ENCODE peak calls at places on chromosomes 16 and 17, in four cellular contexts. E is K562, W is GM12878, F is HepG2. X is an unnamed sample.
A peak's percentile ranks its signal among the peaks of the same experiment; 100 is the strongest.

GRCh38 chr16:1870365-1871082 is 1.4 kb downstream of the MEIOB start:
- DNase-seq in F (peak; percentile 89), E (peak; percentile 32), W (no peak), X (peak; percentile 29)

GRCh38 chr17:29155235-29155965 is 24.8 kb downstream of the MYO18A start:
- DNase-seq in F (peak; percentile 85), E (peak; percentile 85), W (no peak), X (peak; percentile 66)

GRCh38 chr16:85570213-85570734 is 42.8 kb upstream of the GSE1 start:
- DNase-seq in W (no peak), E (peak; percentile 54), F (no peak), X (no peak)

GRCh38 chr17:72536788-72537187 is 416.0 kb downstream of the SOX9 start:
- DNase-seq in E (no peak), W (no peak), F (no peak), X (no peak)

GRCh38 chr17:14593956-14594355 is 293.1 kb downstream of the HS3ST3B1 start:
- DNase-seq in W (no peak), F (no peak), E (no peak), X (no peak)

GRCh38 chr16:26598989-26599785 is 467.5 kb upstream of the C16orf82 start:
- DNase-seq in E (no peak), F (no peak), W (no peak), X (no peak)

GRCh38 chr16:13866073-13866472 is 53.9 kb upstream of the ERCC4 start:
- DNase-seq in F (peak; percentile 86), W (no peak), E (peak; percentile 77), X (peak; percentile 73)

GRCh38 chr17:50080827-50081226 is 14.3 kb upstream of the PDK2 start:
- DNase-seq in W (no peak), E (no peak), F (no peak), X (no peak)

GRCh38 chr16:72705806-72706205 is 342.1 kb downstream of the ZFHX3 start:
- DNase-seq in F (no peak), E (no peak), W (no peak), X (no peak)

GRCh38 chr17:41771389-41772206 is 14.9 kb downstream of the JUP start:
- DNase-seq in F (no peak), W (no peak), E (no peak), X (no peak)

GRCh38 chr16:31568577-31569359 is 41.1 kb downstream of the AHSP start:
- DNase-seq in E (peak; percentile 29), W (no peak), F (no peak), X (no peak)

GRCh38 chr17:70375406-70375805 is 206.1 kb downstream of the KCNJ2 start:
- DNase-seq in F (no peak), W (no peak), E (no peak), X (no peak)

GRCh38 chr16:24111903-24112302 is 144.2 kb upstream of the CACNG3 start:
- DNase-seq in W (no peak), E (no peak), F (no peak), X (no peak)

GRCh38 chr17:77323413-77324171 is 182.8 kb downstream of the SEC14L1 start:
- DNase-seq in F (no peak), E (peak; percentile 76), W (no peak), X (no peak)

GRCh38 chr16:149024-149675 is 3.3 kb upstream of the HBZ start:
- DNase-seq in E (no peak), F (no peak), W (no peak), X (no peak)

GRCh38 chr16:75095204-75095621 is 21.4 kb downstream of the LDHD start:
- DNase-seq in F (no peak), E (no peak), W (no peak), X (no peak)

GRCh38 chr17:3729881-3730280 is 6.2 kb downstream of the HASPIN start:
- DNase-seq in W (no peak), F (no peak), E (no peak), X (no peak)
- TF ChIP-seq MYC in W (no peak), F (no peak), E (no peak), X (no peak)

GRCh38 chr16:66044616-66045015 is 321.9 kb upstream of the CDH5 start:
- DNase-seq in E (no peak), F (no peak), W (no peak), X (no peak)
- TF ChIP-seq POLR2AphosphoS5 in E (no peak), F (no peak), W (no peak), X (no peak)

GRCh38 chr16:11801481-11802021 is 4.5 kb upstream of the ZC3H7A start:
- DNase-seq in E (peak; percentile 46), W (no peak), F (no peak), X (no peak)

GRCh38 chr16:11800385-11800718 is 3.3 kb upstream of the ZC3H7A start:
- DNase-seq in E (no peak), F (no peak), W (no peak), X (no peak)

GRCh38 chr16:11806721-11807120 is 9.7 kb upstream of the ZC3H7A start:
- DNase-seq in W (no peak), E (no peak), F (no peak), X (no peak)

GRCh38 chr16:11799509-11800384 is 2.7 kb upstream of the ZC3H7A start:
- DNase-seq in E (peak; percentile 29), W (no peak), F (no peak), X (no peak)

GRCh38 chr16:11805556-11805955 is 8.5 kb upstream of the ZC3H7A start:
- DNase-seq in F (no peak), W (no peak), E (no peak), X (no peak)
- TF ChIP-seq MYC in F (no peak), W (no peak), E (no peak), X (no peak)

GRCh38 chr17:39928868-39929651 is 1.5 kb downstream of the LRRC3C start:
- DNase-seq in F (no peak), W (no peak), E (peak; percentile 59), X (peak; percentile 87)

GRCh38 chr17:39926135-39926587 is 1.2 kb downstream of the ORMDL3 start:
- DNase-seq in E (no peak), W (no peak), F (no peak), X (no peak)

GRCh38 chr17:39927928-39928867 is 666 bp downstream of the LRRC3C start:
- DNase-seq in E (no peak), W (no peak), F (peak; percentile 72), X (peak; percentile 19)

GRCh38 chr17:39926588-39927100 is 757 bp downstream of the ORMDL3 start:
- DNase-seq in E (peak; percentile 79), W (no peak), F (peak; percentile 78), X (peak; percentile 29)

DNA sequence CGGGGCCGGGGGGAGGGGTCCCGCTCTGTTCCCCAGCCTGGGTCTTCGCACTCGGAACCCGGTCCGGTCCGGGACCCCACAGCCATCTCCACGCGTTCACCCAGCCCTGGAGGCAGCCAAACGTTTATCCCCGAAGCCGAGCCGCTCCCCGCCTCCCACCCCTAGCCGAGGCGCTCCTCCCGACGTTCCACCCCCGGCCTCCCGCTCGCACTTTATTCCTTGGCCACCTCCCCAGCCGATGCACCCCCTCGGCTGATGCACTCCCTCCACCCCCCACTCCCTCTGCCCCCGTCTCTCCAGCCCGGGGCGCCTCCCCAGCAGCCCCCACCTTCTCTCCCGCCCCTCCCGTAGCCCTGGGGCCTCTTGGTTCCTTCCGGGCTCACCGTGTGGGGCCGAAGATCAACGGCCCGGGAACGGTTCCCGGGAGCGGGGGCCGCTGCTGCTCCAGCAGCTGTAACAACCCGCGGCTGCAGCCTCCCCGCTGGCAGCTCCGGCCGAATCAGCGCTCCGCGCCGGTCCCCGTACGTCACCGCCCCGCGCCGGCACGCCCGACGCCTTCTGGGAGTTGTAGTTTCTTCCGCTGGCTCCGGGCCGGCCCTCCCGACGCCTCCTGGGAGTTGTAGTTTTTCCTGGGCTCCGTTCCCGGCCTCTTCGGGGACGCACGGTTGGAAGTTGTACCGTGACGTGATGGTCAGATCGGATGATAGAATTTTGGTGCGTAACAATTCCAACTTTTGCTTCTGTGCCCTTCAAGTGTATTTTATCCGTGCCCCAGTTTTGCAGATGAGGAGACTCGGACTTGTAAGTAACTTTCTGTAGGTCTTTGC is at the start of the genes LRRC3C and ORMDL3:
- DNase-seq in F (peak; percentile 94), E (peak; percentile 96), W (no peak), X (peak; percentile 93)
- TF ChIP-seq POLR2AphosphoS5 in F (peak; percentile 82), E (peak; percentile 73), W (no peak), X (peak; percentile 67)

DNA sequence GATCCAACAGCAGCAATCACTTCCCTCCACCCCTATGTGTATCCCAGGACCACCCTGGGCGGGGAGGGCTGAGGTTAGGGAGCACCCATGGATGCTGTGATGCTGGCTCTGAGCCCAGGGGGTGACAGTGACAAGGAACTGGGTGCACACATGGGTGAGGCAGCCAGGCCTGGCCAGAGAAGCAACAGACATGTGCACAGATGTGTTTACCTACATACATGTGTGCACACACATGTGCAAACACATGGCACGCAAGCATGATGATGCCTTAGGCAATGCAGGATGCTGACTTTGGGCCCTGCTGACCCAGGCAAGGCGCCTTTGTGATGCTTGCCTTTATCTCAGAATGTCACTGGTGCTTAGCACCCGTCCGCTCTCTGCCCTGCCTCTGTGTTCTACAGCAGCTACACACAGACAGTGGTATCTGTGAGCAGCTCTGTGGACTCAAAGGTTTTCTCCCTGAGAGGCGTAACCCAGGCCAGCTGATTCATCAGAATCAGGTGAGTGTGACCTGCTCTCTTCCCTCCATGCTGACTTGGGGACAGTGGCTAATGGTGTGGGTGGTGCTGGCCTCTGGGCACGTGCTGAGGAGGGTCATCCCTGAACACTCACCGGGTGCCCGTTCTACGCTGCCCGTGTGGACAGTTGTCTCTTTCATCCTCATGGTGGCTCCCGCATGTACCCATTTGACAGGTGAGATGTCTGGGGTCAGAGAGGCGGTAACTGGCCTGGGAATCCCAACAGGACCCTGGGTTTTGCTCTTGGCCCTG is 38.5 kb upstream of the KSR1 start:
- DNase-seq in F (no peak), E (no peak), W (no peak), X (no peak)
- TF ChIP-seq MYC in F (no peak), E (no peak), W (no peak), X (no peak)

GRCh38 chr17:58092797-58093385 is 9.7 kb downstream of the DYNLL2 start:
- DNase-seq in E (no peak), W (no peak), F (no peak), X (no peak)

GRCh38 chr17:58091024-58091567 is 7.9 kb downstream of the DYNLL2 start:
- DNase-seq in W (no peak), F (no peak), E (no peak), X (no peak)

GRCh38 chr17:58089111-58089510 is 5.9 kb downstream of the DYNLL2 start:
- DNase-seq in W (no peak), F (no peak), E (no peak), X (no peak)

GRCh38 chr17:58094118-58094517 is 10.9 kb downstream of the DYNLL2 start:
- DNase-seq in F (no peak), E (no peak), W (no peak), X (no peak)

GRCh38 chr17:58092101-58092796 is 9.0 kb downstream of the DYNLL2 start:
- DNase-seq in F (no peak), W (no peak), E (no peak), X (no peak)
- TF ChIP-seq POLR2AphosphoS5 in F (no peak), W (no peak), E (no peak), X (no peak)

GRCh38 chr17:63984206-63984605 is 11.5 kb upstream of the SCN4A start:
- DNase-seq in E (no peak), W (no peak), F (no peak), X (no peak)

GRCh38 chr17:63985387-63986140 is 12.6 kb upstream of the PRR29 start:
- DNase-seq in F (no peak), E (peak; percentile 35), W (no peak), X (no peak)

GRCh38 chr17:63983326-63983725 is 10.6 kb upstream of the SCN4A start:
- DNase-seq in F (no peak), W (no peak), E (no peak), X (no peak)

GRCh38 chr17:63986842-63987615 is 11.1 kb upstream of the PRR29 start:
- DNase-seq in E (no peak), W (no peak), F (no peak), X (peak; percentile 63)

GRCh38 chr17:63984651-63985386 is 12.1 kb upstream of the SCN4A start:
- DNase-seq in W (no peak), F (peak; percentile 38), E (peak; percentile 48), X (peak; percentile 93)
- TF ChIP-seq MYC in W (no peak), F (no peak), E (no peak), X (peak; percentile 43)

GRCh38 chr16:88194397-88195020 is 188.2 kb upstream of the ZNF469 start:
- DNase-seq in F (peak; percentile 19), W (no peak), E (no peak), X (no peak)
- TF ChIP-seq POLR2AphosphoS5 in F (no peak), W (no peak), E (no peak), X (no peak)